ENCODE peak calls at places on chromosomes 5 and 9, in six cellular contexts. E, I, H, B, W and C are unnamed samples.

GRCh38 chr5:127517110-127517479 is 345 bp upstream of the PRRC1 start:
- DNase-seq in H (peak), E (no peak), W (peak), B (no peak), I (peak), C (no peak)

GRCh38 chr5:73612799-73613198 is 13.2 kb upstream of the ARHGEF28 start:
- DNase-seq in E (no peak), W (no peak), H (no peak), B (no peak), I (no peak), C (no peak)

GRCh38 chr9:16202913-16203734 is 650.3 kb downstream of the CCDC171 start:
- DNase-seq in H (peak), B (no peak), I (no peak), E (no peak), W (no peak), C (no peak)

GRCh38 chr9:114115645-114116044 is 16.6 kb upstream of the KIF12 start:
- DNase-seq in W (peak), B (no peak), E (no peak), H (no peak), I (no peak), C (no peak)

GRCh38 chr5:10103098-10103497 is 146.6 kb downstream of the ATPSCKMT start:
- DNase-seq in H (no peak), B (peak), I (no peak), W (no peak), E (no peak), C (no peak)

GRCh38 chr9:134778841-134779411 is 101.7 kb upstream of the FCN2 start:
- DNase-seq in E (peak), H (peak), W (peak), B (peak), I (no peak), C (peak)

GRCh38 chr5:59069438-59070079 is 486.7 kb downstream of the RAB3C start:
- DNase-seq in H (peak), I (no peak), W (peak), B (no peak), E (no peak), C (no peak)

GRCh38 chr5:132209131-132209530 is 18.5 kb downstream of the P4HA2 start:
- DNase-seq in W (no peak), I (no peak), H (no peak), B (no peak), E (no peak), C (no peak)

GRCh38 chr5:113606298-113607134 is 93.0 kb downstream of the YTHDC2 start:
- DNase-seq in B (peak), I (peak), W (peak), H (peak), E (peak), C (peak)

GRCh38 chr5:107224272-107224671 is 446.5 kb downstream of the EFNA5 start:
- DNase-seq in H (no peak), I (no peak), B (no peak), W (no peak), E (no peak), C (no peak)

GRCh38 chr9:114281421-114282103 is 41.3 kb upstream of the ORM1 start:
- DNase-seq in B (peak), W (no peak), H (no peak), E (no peak), I (no peak), C (no peak)

GRCh38 chr5:149413477-149414210 is 34.6 kb upstream of the IL17B start:
- DNase-seq in I (no peak), W (no peak), H (no peak), B (no peak), E (no peak), C (no peak)

GRCh38 chr5:149410721-149411432 is 31.8 kb upstream of the IL17B start:
- DNase-seq in W (peak), I (no peak), B (no peak), H (no peak), E (no peak), C (peak)

GRCh38 chr5:149410071-149410470 is 31.0 kb upstream of the IL17B start:
- DNase-seq in W (no peak), H (no peak), B (no peak), E (no peak), I (no peak), C (no peak)

GRCh38 chr5:149412783-149413476 is 33.8 kb upstream of the IL17B start:
- DNase-seq in E (no peak), W (no peak), B (no peak), H (no peak), I (no peak), C (no peak)

GRCh38 chr5:149411738-149412519 is 32.8 kb upstream of the IL17B start:
- DNase-seq in I (no peak), E (no peak), H (no peak), W (no peak), B (no peak), C (no peak)
- H3K4me3 ChIP-seq in I (no peak), E (no peak), H (no peak), W (no peak), B (no peak), C (no peak)

DNA sequence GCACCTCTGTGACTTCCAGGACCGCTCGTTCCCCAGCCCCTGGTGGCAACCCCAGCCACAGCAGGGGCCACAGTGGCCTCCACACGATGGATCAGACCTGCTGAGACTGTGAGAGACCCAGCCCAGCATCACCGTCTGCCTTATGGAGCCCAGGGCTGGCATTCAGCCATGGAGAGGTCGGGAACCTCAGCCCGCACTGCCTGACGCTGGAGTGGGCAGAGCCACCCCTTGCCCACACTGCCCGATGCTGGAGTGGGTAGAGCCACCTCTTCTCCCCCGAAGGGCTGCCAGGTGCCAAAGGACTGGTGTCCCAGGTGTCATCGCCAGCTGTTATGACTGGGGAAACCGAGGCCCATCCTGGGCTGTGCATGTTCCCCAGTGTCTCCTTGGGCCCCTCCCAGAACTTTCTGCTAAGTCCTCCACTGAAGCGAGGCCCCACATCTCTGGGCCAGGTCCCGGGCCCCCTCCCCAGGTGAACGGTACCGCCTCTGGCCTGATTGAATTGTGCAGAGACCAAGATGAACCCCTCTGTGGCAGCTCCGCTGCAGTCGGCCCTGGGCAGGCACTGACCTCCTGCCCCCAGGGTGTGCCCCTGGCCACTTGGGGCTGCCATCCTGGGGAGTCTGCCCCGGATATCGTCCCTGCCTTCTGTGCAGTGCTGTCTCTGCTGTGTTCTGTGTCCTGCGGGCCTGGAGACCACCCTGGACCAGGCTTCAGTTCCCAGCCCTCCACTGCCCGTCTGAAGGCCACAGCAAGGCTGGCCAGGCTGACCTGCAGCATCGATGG is 137.1 kb downstream of the ADAMTS2 start:
- DNase-seq in H (no peak), E (no peak), I (no peak), W (no peak), B (no peak), C (no peak)
- TF ChIP-seq MAX in H (no peak), E (no peak), I (no peak), W (no peak), B (no peak), C (no peak)

GRCh38 chr5:93621340-93621872 is 38.4 kb downstream of the NR2F1 start:
- DNase-seq in H (peak), I (no peak), B (peak), W (peak), E (no peak), C (peak)

GRCh38 chr5:93622240-93622885 is 39.3 kb downstream of the NR2F1 start:
- DNase-seq in E (no peak), H (no peak), W (peak), B (no peak), I (no peak), C (peak)

GRCh38 chr5:93623153-93623552 is 40.1 kb downstream of the NR2F1 start:
- DNase-seq in H (no peak), W (no peak), I (no peak), E (no peak), B (no peak), C (no peak)

DNA sequence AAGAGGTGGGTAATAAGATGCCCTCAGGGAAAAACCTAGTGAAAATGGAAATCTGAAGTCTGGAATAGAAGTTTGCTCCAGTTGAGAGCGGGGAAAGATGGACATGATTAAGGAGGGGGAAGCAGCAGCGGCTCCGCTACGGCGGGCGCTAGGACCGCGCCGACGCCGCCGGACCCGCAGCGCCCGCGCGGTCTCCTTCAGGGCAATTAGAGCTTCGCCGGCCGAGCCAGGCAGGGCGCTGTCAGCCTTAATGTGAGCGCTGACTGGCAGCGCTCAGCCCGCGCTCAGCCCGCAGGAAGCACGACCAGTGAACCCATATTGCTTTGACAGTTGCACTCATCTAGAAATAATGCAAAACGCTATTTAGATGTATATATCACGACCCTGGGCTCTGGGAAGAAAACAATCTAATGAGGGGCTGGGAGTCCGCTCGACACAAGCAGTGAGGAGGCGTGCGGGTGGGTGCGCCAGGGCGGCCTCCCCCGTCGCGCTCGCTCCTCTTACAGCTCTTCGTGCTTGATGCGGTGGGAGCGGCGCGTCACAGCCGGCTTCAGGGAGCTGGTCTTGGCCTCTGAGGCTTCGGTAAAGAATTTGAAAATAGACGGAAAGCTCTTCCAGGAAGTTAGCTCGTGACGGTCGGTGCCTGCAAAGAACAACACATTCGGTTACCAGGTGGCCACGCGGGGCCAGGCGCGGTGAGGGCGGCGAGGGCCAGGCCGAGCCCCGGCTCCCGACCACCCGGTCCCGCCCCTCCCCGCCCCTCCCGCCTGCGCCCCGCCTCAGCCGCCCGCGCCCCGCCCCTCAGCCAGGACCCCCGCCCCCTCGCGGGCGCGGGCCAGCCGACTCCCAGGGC is 37.7 kb downstream of the NR2F1 start:
- DNase-seq in I (no peak), E (peak), H (peak), W (peak), B (peak), C (peak)
- TF ChIP-seq CTCF in I (peak), E (no peak), H (peak), W (peak), B (no peak), C (no peak)

GRCh38 chr5:100731768-100732167 is 171.3 kb downstream of the ST8SIA4 start:
- DNase-seq in H (no peak), B (no peak), W (no peak), I (peak), E (no peak), C (peak)
- H3K4me3 ChIP-seq in H (no peak), B (no peak), W (no peak), I (peak), E (no peak), C (peak)

DNA sequence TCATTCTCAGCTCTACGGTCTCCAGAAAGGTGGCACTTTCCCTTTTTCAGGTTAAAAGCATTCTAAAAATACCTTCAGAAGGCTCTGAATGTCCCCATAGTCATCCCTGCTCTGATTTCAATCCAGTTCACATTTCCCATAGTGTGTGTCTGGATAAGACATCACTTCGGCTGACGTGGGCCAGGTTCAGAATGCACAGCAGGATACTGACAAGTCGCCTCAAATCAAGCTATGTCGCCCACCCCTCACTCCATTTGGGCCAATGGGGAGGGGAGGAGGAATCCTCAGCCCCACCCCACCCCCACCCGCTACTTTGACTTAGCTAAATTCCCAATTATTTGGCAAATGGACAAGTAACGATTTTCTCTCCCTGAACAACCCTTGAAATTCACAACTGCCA is 148.0 kb downstream of the SLIT3 start:
- DNase-seq in H (no peak), I (no peak), W (no peak), E (no peak), B (no peak), C (no peak)
- TF ChIP-seq MAX in H (no peak), I (no peak), W (no peak), E (no peak), B (no peak), C (no peak)

GRCh38 chr5:72324186-72324825 is 4.1 kb downstream of the PTCD2 start:
- DNase-seq in I (no peak), H (peak), W (no peak), B (no peak), E (no peak), C (no peak)

GRCh38 chr5:72325566-72326297 is 5.6 kb downstream of the PTCD2 start:
- DNase-seq in I (no peak), H (no peak), W (no peak), E (no peak), B (no peak), C (no peak)

GRCh38 chr5:72314571-72315172 is 5.4 kb downstream of the MRPS27 start:
- DNase-seq in I (no peak), W (peak), H (peak), E (no peak), B (no peak), C (peak)

DNA sequence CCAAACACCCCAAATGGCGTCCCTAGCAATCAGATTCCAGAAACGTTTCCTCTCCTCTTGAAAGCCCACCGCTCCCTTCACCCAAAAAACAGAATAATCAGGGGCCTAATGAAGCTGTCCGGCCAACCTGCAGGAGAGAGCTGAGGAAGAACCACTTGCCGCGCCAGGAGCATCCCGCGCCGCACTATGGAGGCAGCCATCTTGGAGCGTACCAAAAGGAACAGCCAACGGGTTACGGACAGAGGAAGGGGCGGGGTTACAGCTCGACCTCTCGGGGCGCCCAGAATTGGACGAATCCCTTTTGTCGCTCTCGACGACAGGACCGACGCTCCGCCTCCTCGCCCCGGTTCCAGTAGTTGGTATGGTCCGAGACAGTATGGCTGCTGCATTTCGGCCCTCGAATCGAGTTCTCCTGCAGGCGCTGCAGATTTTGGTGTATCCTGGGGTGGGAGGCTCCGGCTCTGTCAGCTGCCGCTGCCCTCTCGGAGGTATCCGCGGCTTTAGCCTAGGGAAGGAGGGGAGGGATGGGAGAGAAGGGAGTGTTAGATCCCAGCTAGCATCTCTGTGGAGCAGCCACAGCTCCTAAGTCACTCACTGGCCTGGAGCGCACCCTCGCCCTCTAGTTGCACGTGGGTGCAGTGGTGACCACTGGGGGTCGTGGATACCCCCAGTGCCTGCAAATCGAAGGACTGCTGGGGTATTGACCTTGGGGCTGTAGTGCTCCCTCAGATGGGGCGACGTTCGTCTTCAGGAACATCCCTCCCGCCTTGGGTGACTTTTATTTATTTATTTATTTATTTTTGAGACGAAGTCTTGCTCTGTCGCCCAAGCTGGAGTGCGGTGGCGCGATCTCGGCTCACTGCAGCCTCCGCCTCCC is at the start of the genes MRPS27 and PTCD2:
- DNase-seq in B (peak), I (peak), H (peak), W (peak), E (peak), C (peak)
- TF ChIP-seq CTCF in B (peak), I (peak), H (peak), W (peak), E (no peak), C (peak)

GRCh38 chr5:14439087-14439841 is 142.3 kb upstream of the OTULINL start:
- DNase-seq in H (no peak), B (no peak), W (no peak), E (no peak), I (no peak), C (no peak)
- H3K4me3 ChIP-seq in H (no peak), B (no peak), W (no peak), E (no peak), I (no peak), C (no peak)

GRCh38 chr9:137053944-137054931 is at the start of gene ENTPD2:
- DNase-seq in B (peak), I (no peak), E (no peak), H (no peak), W (peak), C (no peak)

GRCh38 chr9:137054932-137055384 is 1.1 kb upstream of the ENTPD2 start:
- DNase-seq in E (no peak), I (no peak), H (no peak), B (no peak), W (peak), C (no peak)

GRCh38 chr9:137056739-137057407 is 3.0 kb upstream of the ENTPD2 start:
- DNase-seq in H (no peak), W (peak), B (no peak), I (no peak), E (no peak), C (no peak)

GRCh38 chr9:137057545-137057944 is 3.7 kb upstream of the ENTPD2 start:
- DNase-seq in E (no peak), W (no peak), B (no peak), H (no peak), I (no peak), C (no peak)

DNA sequence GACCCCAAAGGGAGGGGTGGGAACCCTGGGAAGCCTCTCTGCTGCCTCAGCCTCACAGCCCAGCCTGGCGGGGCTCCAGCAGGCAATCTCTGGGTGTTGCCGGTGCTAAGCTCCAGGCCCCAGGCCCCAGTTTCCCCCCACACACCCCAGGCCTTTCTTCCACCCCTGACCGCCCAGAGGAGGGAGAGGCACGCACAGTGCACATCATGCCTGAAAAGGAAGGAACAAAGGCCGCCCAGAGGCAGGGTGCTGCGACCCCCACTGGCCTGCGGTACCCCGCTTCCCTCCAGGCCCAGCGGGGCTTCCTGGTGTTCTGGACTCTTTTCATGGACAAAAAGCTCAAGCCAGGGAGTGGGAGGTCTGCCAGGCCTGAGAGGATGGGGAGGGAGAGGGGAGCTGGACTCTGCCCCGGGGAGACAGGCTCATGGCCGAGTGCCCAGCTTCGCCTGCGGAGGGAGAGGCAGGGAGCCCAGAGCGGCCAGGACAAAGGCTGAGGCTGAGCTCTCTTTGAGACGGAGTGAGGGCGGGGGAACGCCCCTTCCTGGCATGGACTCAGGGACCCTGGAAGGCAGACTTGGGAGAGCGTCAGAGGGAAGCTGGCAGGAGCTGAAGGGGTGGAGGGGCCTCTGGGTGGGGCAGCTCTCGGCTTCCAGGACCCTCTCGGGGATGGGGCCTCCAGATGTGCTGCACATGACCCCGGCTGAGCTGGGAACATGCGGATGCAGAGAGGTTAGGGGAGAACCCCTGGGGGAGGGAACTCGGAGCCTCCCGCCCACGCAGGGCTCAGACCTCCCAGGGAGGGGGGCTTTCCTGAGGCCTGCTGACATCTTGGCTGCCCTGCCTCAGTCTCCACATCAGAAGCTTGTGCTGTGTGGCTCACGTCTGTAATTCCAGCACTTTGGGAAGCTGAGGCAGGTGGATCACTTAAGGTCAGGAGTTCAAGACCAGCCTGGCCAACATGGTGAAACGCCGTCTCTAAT is 1.8 kb upstream of the ENTPD2 start:
- DNase-seq in E (no peak), B (no peak), I (no peak), H (peak), W (peak), C (no peak)
- TF ChIP-seq MAX in E (no peak), B (no peak), I (no peak), H (no peak), W (peak), C (no peak)